ENCODE peak calls at places on chromosome 16, in nine cellular contexts. V is WERI-Rb-1, M is uterus, K is GM12865, F is IMR-90, D is A549, Q is testis, O is fibroblast of mammary gland, H is mammary epithelial cell. J is an unnamed sample.

GRCh38 chr16:84324439-84325262 is 30.0 kb downstream of the WFDC1 start:
- DNase-seq in V (no peak), M (no peak), K (no peak), F (peak), D (no peak), Q (no peak), O (peak), H (peak), J (peak)

GRCh38 chr16:30060354-30061194 is 5.0 kb upstream of the ALDOA start:
- DNase-seq in V (no peak), M (no peak), K (no peak), F (no peak), D (no peak), Q (no peak), O (no peak), H (no peak), J (no peak)

GRCh38 chr16:67540756-67541155 is 12.1 kb downstream of the RIPOR1 start:
- DNase-seq in V (no peak), M (no peak), K (no peak), F (no peak), D (no peak), Q (no peak), O (no peak), H (no peak), J (no peak)

GRCh38 chr16:54277845-54278703 is 8.5 kb downstream of the IRX3 start:
- DNase-seq in V (no peak), M (no peak), K (no peak), F (no peak), D (no peak), Q (no peak), O (no peak), H (no peak), J (no peak)

GRCh38 chr16:17026600-17027242 is 444.0 kb downstream of the XYLT1 start:
- DNase-seq in V (no peak), M (no peak), K (peak), F (no peak), D (no peak), Q (no peak), O (no peak), H (no peak), J (no peak)

GRCh38 chr16:87076950-87077749 is 240.0 kb downstream of the C16orf95 start:
- DNase-seq in V (peak), M (no peak), K (peak), F (peak), D (peak), Q (no peak), O (peak), H (peak), J (peak)

GRCh38 chr16:24508614-24509013 is 30.8 kb upstream of the RBBP6 start:
- DNase-seq in V (peak), M (no peak), K (no peak), F (peak), D (no peak), Q (no peak), O (peak), H (peak), J (peak)

GRCh38 chr16:30438835-30439234 is 6.8 kb downstream of the SEPHS2 start:
- DNase-seq in V (no peak), M (no peak), K (no peak), F (no peak), D (no peak), Q (no peak), O (no peak), H (no peak), J (no peak)

DNA sequence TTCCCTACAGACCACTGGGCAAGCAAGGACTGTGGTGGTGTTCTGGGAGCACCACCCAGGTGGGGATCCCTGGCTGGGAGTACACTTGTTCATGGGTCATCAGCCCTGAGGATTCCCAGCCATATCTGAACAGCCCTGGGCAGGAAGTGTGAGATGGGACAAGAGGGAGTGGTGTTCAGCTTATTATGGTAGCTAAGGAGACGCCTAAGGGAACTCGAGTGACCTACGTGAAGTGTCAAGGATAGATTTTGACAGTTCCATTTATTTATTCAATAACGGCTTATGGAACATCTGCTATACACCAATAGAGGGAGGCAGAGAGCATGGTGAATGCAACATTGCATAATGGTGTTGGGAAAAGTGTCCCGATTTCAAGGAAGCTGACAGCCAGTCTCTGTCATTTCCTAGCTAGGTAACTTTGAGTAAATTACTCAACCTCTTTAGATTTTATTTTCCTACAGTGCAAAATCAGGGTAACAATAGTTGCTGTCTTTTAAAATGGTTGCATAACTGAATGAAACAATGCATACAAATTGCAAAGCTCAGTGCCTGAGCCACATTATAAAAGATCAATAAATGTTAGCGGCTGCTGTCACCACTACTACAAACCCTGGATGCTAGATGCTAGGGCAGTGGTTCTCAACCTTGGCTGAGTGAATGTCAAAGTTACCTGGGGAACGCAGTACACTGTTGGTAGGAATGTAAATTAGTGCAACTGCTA is 534.1 kb downstream of the GRIN2A start:
- DNase-seq in V (peak), M (no peak), K (peak), F (no peak), D (peak), Q (peak), O (peak), H (peak), J (peak)
- TF ChIP-seq CTCF in V (peak), M (peak), K (peak), F (peak), D (peak), Q (peak), O (peak), H (peak), J (peak)

GRCh38 chr16:10743227-10743609 is 424 bp upstream of the NUBP1 start:
- DNase-seq in V (no peak), M (no peak), K (no peak), F (no peak), D (no peak), Q (no peak), O (no peak), H (no peak), J (no peak)
- H3K4me3 ChIP-seq in V (peak), M (peak), K (peak), F (peak), D (peak), Q (peak), O (peak), H (peak), J (peak)

GRCh38 chr16:5427571-5427970 is 330.0 kb upstream of the EEF2KMT start:
- DNase-seq in V (no peak), M (no peak), K (no peak), F (no peak), D (no peak), Q (no peak), O (no peak), H (no peak), J (no peak)

GRCh38 chr16:5430598-5430997 is 333.0 kb upstream of the EEF2KMT start:
- DNase-seq in V (no peak), M (no peak), K (no peak), F (no peak), D (no peak), Q (no peak), O (no peak), H (no peak), J (no peak)

GRCh38 chr16:5432166-5432565 is 334.6 kb upstream of the EEF2KMT start:
- DNase-seq in V (no peak), M (no peak), K (no peak), F (no peak), D (no peak), Q (no peak), O (no peak), H (no peak), J (no peak)

DNA sequence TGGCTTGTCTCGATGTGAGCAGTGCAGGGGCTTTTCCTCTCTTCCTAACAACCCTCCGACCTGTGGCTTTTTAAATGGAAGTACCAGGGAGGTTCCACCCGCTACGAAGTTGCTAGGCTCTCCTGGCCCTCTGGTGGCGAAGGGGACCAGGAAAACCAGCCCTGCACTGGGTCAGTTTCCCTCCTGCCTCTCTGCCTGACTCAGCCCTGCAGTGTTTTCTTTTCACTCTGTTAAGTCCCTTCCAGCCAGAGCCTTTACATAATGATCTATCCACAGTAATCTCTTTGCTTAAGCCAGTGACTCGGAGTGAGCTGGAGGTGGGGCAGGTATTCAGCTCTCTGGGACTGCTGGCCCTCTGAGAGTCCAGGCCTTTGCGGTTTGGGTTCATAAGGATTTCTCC is 331.3 kb upstream of the EEF2KMT start:
- DNase-seq in V (peak), M (no peak), K (peak), F (no peak), D (no peak), Q (no peak), O (no peak), H (no peak), J (no peak)
- TF ChIP-seq CTCF in V (peak), M (no peak), K (no peak), F (no peak), D (no peak), Q (no peak), O (no peak), H (no peak), J (no peak)

DNA sequence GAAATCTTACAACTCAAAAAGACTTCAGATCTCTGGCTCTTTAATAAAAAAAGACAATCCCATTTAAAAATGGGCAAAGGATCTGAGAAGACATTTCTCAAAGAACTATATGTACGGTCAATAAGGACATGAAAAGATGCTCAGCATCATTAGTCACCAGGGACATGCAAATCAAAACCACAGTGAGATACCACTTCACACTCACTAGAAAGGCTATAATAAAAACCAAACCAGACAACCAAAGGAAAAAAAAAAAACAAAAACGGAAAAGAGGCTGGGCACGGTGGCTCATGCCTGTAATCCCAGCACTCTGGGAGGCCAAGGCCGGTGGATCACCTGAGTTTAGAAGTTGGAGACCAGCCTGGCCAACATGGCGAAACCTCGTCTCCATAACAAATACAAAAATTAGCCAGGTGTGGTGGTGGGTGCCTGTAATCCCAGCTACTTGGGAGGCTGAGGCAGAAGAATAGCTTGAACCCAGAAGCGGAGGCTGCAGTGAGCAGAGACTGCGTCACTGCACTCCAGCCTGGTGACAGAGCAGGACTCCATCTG is 1.7 kb upstream of the NPIPB7 start:
- DNase-seq in V (no peak), M (no peak), K (peak), F (no peak), D (no peak), Q (no peak), O (peak), H (no peak), J (no peak)
- H3K4me3 ChIP-seq in V (no peak), M (no peak), K (no peak), F (no peak), D (no peak), Q (no peak), O (no peak), H (no peak), J (no peak)

GRCh38 chr16:27801259-27801945 is 251.5 kb downstream of the KATNIP start:
- DNase-seq in V (no peak), M (no peak), K (no peak), F (no peak), D (no peak), Q (no peak), O (peak), H (no peak), J (no peak)
- TF ChIP-seq CTCF in V (no peak), M (no peak), K (no peak), F (no peak), D (no peak), Q (no peak), O (no peak), H (no peak), J (no peak)

J was measured in epithelial cell of esophagus.